ENCODE peak calls at places on chromosomes 11 and 22, in five cellular contexts. F is foreskin fibroblast, W is GM10248, Z is ovary, P is progenitor cell of endocrine pancreas. H is an unnamed sample.

GRCh38 chr11:44604171-44604581 is 38.7 kb downstream of the CD82 start:
- DNase-seq in F (no peak), W (no peak), Z (no peak), P (no peak), H (no peak)

GRCh38 chr11:7655253-7656217 is 17.8 kb downstream of the CYB5R2 start:
- DNase-seq in F (no peak), W (no peak), Z (no peak), P (no peak), H (no peak)

GRCh38 chr11:128771102-128771501 is 77.2 kb downstream of the FLI1 start:
- DNase-seq in F (no peak), W (no peak), Z (no peak), P (no peak), H (no peak)

GRCh38 chr11:27040302-27041115 is at the start of gene BBOX1:
- DNase-seq in F (no peak), W (no peak), Z (no peak), P (no peak), H (no peak)

GRCh38 chr22:50542416-50542927 is 3.2 kb upstream of the KLHDC7B start:
- DNase-seq in F (no peak), W (peak), Z (no peak), P (no peak), H (no peak)

GRCh38 chr11:16111690-16112089 is 244.7 kb downstream of the SOX6 start:
- DNase-seq in F (no peak), W (no peak), Z (no peak), P (no peak), H (no peak)

GRCh38 chr22:25852223-25852622 is 110.2 kb downstream of the MYO18B start:
- DNase-seq in F (no peak), W (no peak), Z (no peak), P (no peak), H (no peak)

GRCh38 chr11:25734592-25735211 is 597.2 kb upstream of the ANO3 start:
- DNase-seq in F (no peak), W (no peak), Z (no peak), P (no peak), H (no peak)

GRCh38 chr22:33894036-33894435 is 26.2 kb downstream of the LARGE1 start:
- DNase-seq in F (no peak), W (no peak), Z (no peak), P (no peak), H (no peak)

GRCh38 chr11:75073459-75074190 is 23.1 kb downstream of the OR2AT4 start:
- DNase-seq in F (no peak), W (no peak), Z (no peak), P (no peak), H (no peak)

GRCh38 chr22:36277482-36278291 is 24.8 kb downstream of the APOL1 start:
- DNase-seq in F (no peak), W (peak), Z (peak), P (peak), H (peak)
- TF ChIP-seq CTCF in F (peak), W (peak), Z (peak), P (peak), H (peak)

GRCh38 chr11:5317301-5317700 is 6.8 kb downstream of the OR51B2 start:
- DNase-seq in F (no peak), W (no peak), Z (no peak), P (no peak), H (no peak)
- TF ChIP-seq CTCF in F (no peak), W (no peak), Z (no peak), P (no peak), H (no peak)

GRCh38 chr11:469684-470667 is 19.9 kb downstream of the PTDSS2 start:
- DNase-seq in F (peak), W (no peak), Z (peak), P (no peak), H (no peak)
- TF ChIP-seq CTCF in F (no peak), W (no peak), Z (no peak), P (no peak), H (no peak)

DNA sequence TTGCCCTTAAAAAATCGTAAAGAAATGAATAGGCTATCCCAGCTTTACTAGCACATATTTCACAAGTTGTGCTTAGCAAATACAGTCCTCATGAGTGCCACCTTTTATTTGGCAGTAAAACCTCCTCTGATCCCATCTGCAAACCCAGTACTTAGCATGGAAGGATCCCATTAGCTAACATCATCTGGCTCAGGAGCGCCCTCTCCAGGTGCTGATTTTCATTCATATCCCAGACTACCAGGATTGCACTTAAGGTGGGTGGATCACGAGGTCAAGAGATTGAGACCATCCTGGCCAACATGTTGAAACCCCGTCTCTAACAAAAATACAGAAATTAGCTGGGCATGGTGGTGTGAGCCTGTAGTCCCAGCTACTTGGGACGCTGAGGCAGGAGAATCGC is 76.1 kb upstream of the PAX6 start:
- DNase-seq in F (no peak), W (no peak), Z (no peak), P (no peak), H (no peak)
- TF ChIP-seq CTCF in F (no peak), W (peak), Z (no peak), P (peak), H (peak)

DNA sequence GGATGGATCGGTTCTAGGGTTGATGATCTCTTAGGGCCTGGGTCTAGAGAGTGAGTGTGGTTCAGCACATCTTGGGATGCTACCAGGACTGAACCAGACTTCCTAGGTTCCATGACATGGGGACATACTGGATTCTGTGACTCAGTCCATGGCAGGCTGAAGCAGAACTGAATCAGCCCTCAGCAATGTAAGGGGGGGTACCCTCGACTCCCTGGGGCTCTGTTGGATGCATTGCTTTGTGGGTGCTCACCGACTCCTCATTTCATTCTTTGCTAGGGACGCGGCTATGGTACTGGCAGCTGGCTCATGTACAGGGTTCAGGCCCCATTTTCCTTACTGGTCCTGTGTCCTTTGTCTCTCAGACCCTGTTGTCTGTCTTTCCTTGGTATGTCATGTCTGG is 733 bp upstream of the GRAMD1B start:
- DNase-seq in F (peak), W (no peak), Z (no peak), P (no peak), H (no peak)
- TF ChIP-seq CTCF in F (no peak), W (no peak), Z (no peak), P (no peak), H (no peak)

DNA sequence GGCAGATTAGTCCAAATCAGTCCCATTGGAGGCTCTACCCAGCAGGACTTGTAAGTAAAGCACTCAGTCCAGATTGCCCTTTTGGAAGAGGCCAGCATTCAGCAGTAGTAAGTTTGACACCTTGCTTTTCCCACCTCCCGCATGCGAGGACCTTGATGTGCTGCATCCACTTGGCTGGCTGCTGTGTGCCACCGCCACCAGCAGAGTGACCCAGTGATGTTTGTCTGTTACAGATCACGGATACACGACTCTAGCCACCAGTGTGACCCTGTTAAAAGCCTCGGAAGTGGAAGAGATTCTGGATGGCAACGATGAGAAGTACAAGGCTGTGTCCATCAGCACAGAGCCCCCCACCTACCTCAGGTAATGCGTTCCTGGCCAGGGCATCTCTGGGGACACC is 6.6 kb downstream of the SMARCB1 start:
- DNase-seq in F (no peak), W (no peak), Z (no peak), P (no peak), H (no peak)
- TF ChIP-seq CTCF in F (no peak), W (no peak), Z (no peak), P (no peak), H (no peak)

DNA sequence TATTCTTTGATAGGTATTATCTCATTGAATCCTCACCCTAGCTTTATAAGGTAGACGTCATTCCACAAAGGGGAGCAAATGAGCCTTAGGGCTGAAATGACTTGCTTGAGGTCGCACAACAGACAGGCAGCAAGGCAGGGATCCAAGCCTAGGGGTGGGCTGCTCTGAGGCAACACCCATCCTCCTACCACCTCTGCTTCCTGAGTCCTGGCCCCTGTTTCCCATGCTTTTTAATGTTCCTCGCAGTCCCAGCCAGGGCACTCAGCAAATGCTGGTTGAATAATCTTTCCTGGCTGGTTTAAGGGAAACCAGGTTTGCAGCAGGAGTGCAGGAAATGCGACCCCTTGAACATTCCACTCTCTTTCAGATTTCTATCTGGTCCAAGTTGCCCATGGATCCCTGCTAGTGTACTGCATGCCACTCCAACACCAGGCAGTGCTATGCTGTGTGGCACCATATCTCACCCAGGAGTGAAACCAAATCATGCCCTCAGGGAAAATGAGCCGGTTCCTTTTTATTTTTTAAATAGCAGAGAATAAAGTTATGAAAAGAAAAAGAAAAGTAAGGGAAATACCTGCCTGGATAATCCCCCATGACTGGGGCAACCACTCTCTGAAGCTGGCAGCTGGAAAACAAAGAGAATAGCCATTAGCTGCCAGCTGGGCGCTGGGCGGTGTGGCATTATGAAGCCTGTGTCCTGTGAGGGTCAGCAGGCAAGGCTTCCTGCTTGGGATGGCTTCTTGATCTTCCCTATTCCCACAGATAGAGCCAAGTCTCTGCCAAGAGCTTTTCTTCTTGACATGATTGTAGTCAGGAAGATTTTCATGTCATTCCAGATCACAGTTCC is 21.8 kb downstream of the MICAL2 start:
- DNase-seq in F (no peak), W (no peak), Z (no peak), P (no peak), H (no peak)
- TF ChIP-seq CTCF in F (no peak), W (no peak), Z (no peak), P (no peak), H (no peak)

DNA sequence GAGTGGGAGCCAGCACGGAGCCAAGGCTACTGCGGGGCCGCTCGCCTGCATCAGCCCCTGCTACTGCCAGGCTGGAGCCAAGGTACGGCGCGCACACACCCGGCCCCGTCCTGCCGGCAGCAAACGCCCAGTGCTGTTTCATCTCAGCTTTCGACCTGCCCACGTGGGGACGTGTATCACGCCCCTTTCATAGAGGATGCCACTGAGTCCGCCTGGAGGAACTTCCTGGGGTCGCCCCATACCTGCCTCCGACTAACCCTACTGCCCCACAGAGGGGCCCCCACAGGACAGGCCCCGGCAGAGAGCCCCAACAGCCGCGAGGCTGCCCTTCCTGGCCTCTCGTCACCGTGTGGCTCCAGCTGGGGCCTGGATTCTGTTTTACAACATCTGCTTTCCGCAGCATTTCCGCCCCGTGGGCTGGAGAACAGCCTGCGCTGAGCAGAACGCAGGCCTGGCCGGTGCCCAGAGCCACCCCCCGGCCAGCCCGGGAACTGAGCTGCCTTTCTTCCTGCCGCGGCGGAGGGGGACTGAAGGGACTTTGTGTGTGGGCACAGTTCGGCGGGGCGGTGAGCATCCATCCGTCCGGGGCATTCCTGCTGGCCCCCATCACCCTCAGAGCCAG is 22.9 kb upstream of the ARHGAP8 start:
- DNase-seq in F (peak), W (no peak), Z (peak), P (no peak), H (peak)
- TF ChIP-seq CTCF in F (peak), W (no peak), Z (no peak), P (no peak), H (no peak)

DNA sequence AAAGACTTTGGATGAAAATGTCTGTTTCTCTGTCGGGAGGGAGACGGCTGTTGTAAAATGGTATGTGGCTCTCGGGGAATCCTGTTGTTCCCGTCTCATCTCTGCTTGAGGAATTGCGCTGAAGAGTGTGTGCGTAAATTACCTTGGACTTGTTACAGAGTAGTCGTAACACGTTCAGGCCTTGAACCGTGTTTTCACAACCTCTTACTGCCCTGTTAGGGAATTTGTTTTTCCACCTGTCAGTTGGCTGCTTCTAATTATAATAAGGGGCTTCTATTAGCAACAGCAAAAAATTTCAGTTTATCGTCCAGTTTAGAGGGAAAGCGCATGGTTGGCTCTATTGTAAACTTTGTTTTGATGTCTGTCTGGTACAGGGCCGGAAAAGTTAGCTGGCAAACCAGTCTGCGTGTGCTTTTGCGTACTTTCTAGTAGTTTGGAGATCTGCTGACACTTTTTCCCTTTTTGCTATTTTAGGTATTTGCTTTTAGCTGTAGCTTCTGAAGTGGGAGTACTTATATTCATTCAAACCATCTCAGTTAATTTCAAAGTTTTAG is 1.5 kb downstream of the HIPK3 start:
- DNase-seq in F (no peak), W (no peak), Z (no peak), P (no peak), H (peak)
- TF ChIP-seq CTCF in F (no peak), W (no peak), Z (no peak), P (no peak), H (peak)